ENCODE peak calls at places on chromosomes 7 and 10, in six cellular contexts. One of them, this sample, is unnamed.

GRCh38 chr7:133419036-133419435 is 166.2 kb downstream of the EXOC4 start:
- DNase-seq in brain microvascular endothelial cell: no peak
- DNase-seq in fibroblast of mammary gland: peak; percentile 42
- DNase-seq in AG09309: no peak
- DNase-seq in NB4: no peak
- DNase-seq in uterus: no peak
- DNase-seq in this sample: no peak

GRCh38 chr10:89494615-89495014 is 40.8 kb downstream of the SLC16A12 start:
- DNase-seq in AG09309: no peak
- DNase-seq in brain microvascular endothelial cell: no peak
- DNase-seq in uterus: no peak
- DNase-seq in NB4: no peak
- DNase-seq in fibroblast of mammary gland: no peak
- DNase-seq in this sample: no peak

GRCh38 chr7:74061840-74062539 is 21.6 kb upstream of the LIMK1 start:
- DNase-seq in AG09309: peak; percentile 85
- DNase-seq in brain microvascular endothelial cell: peak; percentile 93
- DNase-seq in fibroblast of mammary gland: peak; percentile 96
- DNase-seq in NB4: peak; percentile 92
- DNase-seq in uterus: peak; percentile 87
- DNase-seq in this sample: peak; percentile 56

GRCh38 chr7:101377189-101377736 is 14.6 kb downstream of the COL26A1 start:
- DNase-seq in NB4: no peak
- DNase-seq in fibroblast of mammary gland: no peak
- DNase-seq in brain microvascular endothelial cell: no peak
- DNase-seq in uterus: no peak
- DNase-seq in AG09309: no peak
- DNase-seq in this sample: no peak

GRCh38 chr7:375901-376305 is 85.9 kb downstream of the FOXL3 start:
- DNase-seq in brain microvascular endothelial cell: no peak
- DNase-seq in AG09309: no peak
- DNase-seq in uterus: no peak
- DNase-seq in fibroblast of mammary gland: no peak
- DNase-seq in NB4: no peak
- DNase-seq in this sample: no peak

GRCh38 chr10:132407846-132408278 is 10.9 kb downstream of the PWWP2B start:
- DNase-seq in brain microvascular endothelial cell: peak; percentile 31
- DNase-seq in fibroblast of mammary gland: no peak
- DNase-seq in AG09309: no peak
- DNase-seq in uterus: peak; percentile 61
- DNase-seq in NB4: peak; percentile 28
- DNase-seq in this sample: no peak

GRCh38 chr7:102306916-102307677 is 20.4 kb downstream of the SH2B2 start:
- DNase-seq in brain microvascular endothelial cell: peak; percentile 36
- DNase-seq in fibroblast of mammary gland: no peak
- DNase-seq in NB4: peak; percentile 97
- DNase-seq in uterus: no peak
- DNase-seq in AG09309: no peak
- DNase-seq in this sample: no peak

GRCh38 chr7:45035909-45036308 is 35.9 kb downstream of the CCM2 start:
- DNase-seq in uterus: no peak
- DNase-seq in brain microvascular endothelial cell: no peak
- DNase-seq in AG09309: no peak
- DNase-seq in fibroblast of mammary gland: no peak
- DNase-seq in NB4: no peak
- DNase-seq in this sample: no peak

GRCh38 chr7:147567043-147567442 is 1023.5 kb upstream of the C7orf33 start:
- DNase-seq in NB4: no peak
- DNase-seq in brain microvascular endothelial cell: no peak
- DNase-seq in AG09309: no peak
- DNase-seq in uterus: no peak
- DNase-seq in fibroblast of mammary gland: peak; percentile 30
- DNase-seq in this sample: no peak

GRCh38 chr10:689433-690226 is at the start of gene DIP2C:
- DNase-seq in uterus: peak; percentile 78
- DNase-seq in AG09309: no peak
- DNase-seq in fibroblast of mammary gland: peak; percentile 67
- DNase-seq in brain microvascular endothelial cell: peak; percentile 43
- DNase-seq in NB4: no peak
- DNase-seq in this sample: no peak

GRCh38 chr10:5968037-5968680 is 9.2 kb downstream of the IL15RA start:
- DNase-seq in AG09309: no peak
- DNase-seq in fibroblast of mammary gland: no peak
- DNase-seq in uterus: no peak
- DNase-seq in NB4: no peak
- DNase-seq in brain microvascular endothelial cell: no peak
- DNase-seq in this sample: no peak

GRCh38 chr7:133853706-133854276 is 273.3 kb upstream of the LRGUK start:
- DNase-seq in fibroblast of mammary gland: peak; percentile 69
- DNase-seq in NB4: peak; percentile 79
- DNase-seq in brain microvascular endothelial cell: peak; percentile 72
- DNase-seq in uterus: no peak
- DNase-seq in AG09309: peak; percentile 89
- DNase-seq in this sample: no peak

GRCh38 chr10:62681211-62681940 is 123.1 kb upstream of the ADO start:
- DNase-seq in brain microvascular endothelial cell: peak; percentile 6
- DNase-seq in fibroblast of mammary gland: peak; percentile 18
- DNase-seq in AG09309: no peak
- DNase-seq in NB4: peak; percentile 96
- DNase-seq in uterus: no peak
- DNase-seq in this sample: no peak

GRCh38 chr10:114982989-114983388 is 45.0 kb downstream of the TRUB1 start:
- DNase-seq in NB4: no peak
- DNase-seq in fibroblast of mammary gland: no peak
- DNase-seq in brain microvascular endothelial cell: no peak
- DNase-seq in uterus: no peak
- DNase-seq in AG09309: no peak
- DNase-seq in this sample: no peak

GRCh38 chr10:50937230-50937907 is 51.9 kb upstream of the A1CF start:
- DNase-seq in AG09309: no peak
- DNase-seq in fibroblast of mammary gland: peak; percentile 59
- DNase-seq in NB4: peak; percentile 24
- DNase-seq in brain microvascular endothelial cell: peak; percentile 45
- DNase-seq in uterus: no peak
- DNase-seq in this sample: no peak

GRCh38 chr7:155832581-155832981 is 20.3 kb upstream of the SHH start:
- DNase-seq in AG09309: no peak
- DNase-seq in NB4: no peak
- DNase-seq in brain microvascular endothelial cell: no peak
- DNase-seq in fibroblast of mammary gland: no peak
- DNase-seq in uterus: no peak
- DNase-seq in this sample: no peak

GRCh38 chr10:124534231-124534798 is 72.7 kb downstream of the LHPP start:
- DNase-seq in fibroblast of mammary gland: peak; percentile 46
- DNase-seq in AG09309: no peak
- DNase-seq in uterus: peak; percentile 55
- DNase-seq in brain microvascular endothelial cell: no peak
- DNase-seq in NB4: no peak
- DNase-seq in this sample: no peak

GRCh38 chr10:93346712-93347111 is 135.4 kb downstream of the MYOF start:
- DNase-seq in AG09309: no peak
- DNase-seq in fibroblast of mammary gland: peak; percentile 16
- DNase-seq in brain microvascular endothelial cell: no peak
- DNase-seq in uterus: no peak
- DNase-seq in NB4: peak; percentile 41
- DNase-seq in this sample: no peak

GRCh38 chr7:151834281-151835035 is 42.5 kb downstream of the PRKAG2 start:
- DNase-seq in AG09309: no peak
- DNase-seq in fibroblast of mammary gland: no peak
- DNase-seq in uterus: no peak
- DNase-seq in NB4: no peak
- DNase-seq in brain microvascular endothelial cell: no peak
- DNase-seq in this sample: no peak

GRCh38 chr10:17038627-17039026 is 91.0 kb downstream of the CUBN start:
- DNase-seq in brain microvascular endothelial cell: no peak
- DNase-seq in NB4: no peak
- DNase-seq in uterus: peak; percentile 85
- DNase-seq in AG09309: peak; percentile 71
- DNase-seq in fibroblast of mammary gland: peak; percentile 97
- DNase-seq in this sample: no peak

GRCh38 chr10:21110358-21110757 is 213.2 kb upstream of the NEBL start:
- DNase-seq in fibroblast of mammary gland: no peak
- DNase-seq in uterus: no peak
- DNase-seq in NB4: no peak
- DNase-seq in brain microvascular endothelial cell: no peak
- DNase-seq in AG09309: no peak
- DNase-seq in this sample: no peak

GRCh38 chr10:21519981-21520436 is 5.5 kb downstream of the SKIDA1 start:
- DNase-seq in NB4: no peak
- DNase-seq in uterus: no peak
- DNase-seq in AG09309: no peak
- DNase-seq in brain microvascular endothelial cell: peak; percentile 70
- DNase-seq in fibroblast of mammary gland: peak; percentile 82
- DNase-seq in this sample: no peak

GRCh38 chr7:139658919-139659675 is 118.7 kb downstream of the HIPK2 start:
- DNase-seq in brain microvascular endothelial cell: no peak
- DNase-seq in fibroblast of mammary gland: no peak
- DNase-seq in NB4: no peak
- DNase-seq in uterus: no peak
- DNase-seq in AG09309: no peak
- DNase-seq in this sample: no peak

GRCh38 chr10:93514496-93514895 is 18.1 kb downstream of the CEP55 start:
- DNase-seq in NB4: no peak
- DNase-seq in uterus: no peak
- DNase-seq in brain microvascular endothelial cell: no peak
- DNase-seq in fibroblast of mammary gland: no peak
- DNase-seq in AG09309: no peak
- DNase-seq in this sample: no peak

GRCh38 chr7:117385340-117386124 is 41.8 kb downstream of the ASZ1 start:
- DNase-seq in uterus: no peak
- DNase-seq in NB4: peak; percentile 28
- DNase-seq in AG09309: peak; percentile 14
- DNase-seq in brain microvascular endothelial cell: no peak
- DNase-seq in fibroblast of mammary gland: peak; percentile 54
- DNase-seq in this sample: no peak

GRCh38 chr10:15824498-15824897 is 35.8 kb downstream of the MINDY3 start:
- DNase-seq in AG09309: no peak
- DNase-seq in brain microvascular endothelial cell: no peak
- DNase-seq in uterus: no peak
- DNase-seq in NB4: peak; percentile 2
- DNase-seq in fibroblast of mammary gland: peak; percentile 39
- DNase-seq in this sample: no peak

GRCh38 chr10:101851411-101852116 is 8.0 kb upstream of the KCNIP2 start:
- DNase-seq in fibroblast of mammary gland: peak; percentile 23
- DNase-seq in AG09309: no peak
- DNase-seq in uterus: no peak
- DNase-seq in NB4: no peak
- DNase-seq in brain microvascular endothelial cell: no peak
- DNase-seq in this sample: no peak

GRCh38 chr10:28715757-28716156 is 38.4 kb downstream of the BAMBI start:
- DNase-seq in uterus: no peak
- DNase-seq in AG09309: no peak
- DNase-seq in fibroblast of mammary gland: no peak
- DNase-seq in NB4: no peak
- DNase-seq in brain microvascular endothelial cell: no peak
- DNase-seq in this sample: no peak

GRCh38 chr7:84394219-84394618 is 199.6 kb upstream of the SEMA3A start:
- DNase-seq in fibroblast of mammary gland: no peak
- DNase-seq in NB4: no peak
- DNase-seq in uterus: no peak
- DNase-seq in brain microvascular endothelial cell: no peak
- DNase-seq in AG09309: no peak
- DNase-seq in this sample: no peak

GRCh38 chr7:24290004-24290641 is 6.1 kb downstream of the NPY start:
- DNase-seq in fibroblast of mammary gland: peak; percentile 62
- DNase-seq in uterus: no peak
- DNase-seq in brain microvascular endothelial cell: peak; percentile 12
- DNase-seq in AG09309: peak; percentile 1
- DNase-seq in NB4: peak; percentile 87
- DNase-seq in this sample: no peak
- TF ChIP-seq CTCF in fibroblast of mammary gland: peak; percentile 26
- TF ChIP-seq CTCF in uterus: no peak
- TF ChIP-seq CTCF in brain microvascular endothelial cell: peak; percentile 60
- TF ChIP-seq CTCF in AG09309: peak; percentile 32
- TF ChIP-seq CTCF in NB4: peak; percentile 50
- TF ChIP-seq CTCF in this sample: no peak

GRCh38 chr10:69801094-69801433 is 642 bp upstream of the COL13A1 start:
- DNase-seq in uterus: no peak
- DNase-seq in brain microvascular endothelial cell: peak; percentile 58
- DNase-seq in fibroblast of mammary gland: peak; percentile 34
- DNase-seq in AG09309: no peak
- DNase-seq in NB4: peak; percentile 68
- DNase-seq in this sample: no peak
- TF ChIP-seq CTCF in uterus: peak; percentile 17
- TF ChIP-seq CTCF in brain microvascular endothelial cell: peak; percentile 80
- TF ChIP-seq CTCF in fibroblast of mammary gland: peak; percentile 48
- TF ChIP-seq CTCF in AG09309: peak; percentile 81
- TF ChIP-seq CTCF in NB4: peak; percentile 63
- TF ChIP-seq CTCF in this sample: no peak

GRCh38 chr10:130254168-130255061 is 118.2 kb downstream of the GLRX3 start:
- DNase-seq in uterus: no peak
- DNase-seq in NB4: peak; percentile 14
- DNase-seq in AG09309: no peak
- DNase-seq in brain microvascular endothelial cell: no peak
- DNase-seq in fibroblast of mammary gland: no peak
- DNase-seq in this sample: no peak
- TF ChIP-seq CTCF in uterus: no peak
- TF ChIP-seq CTCF in NB4: no peak
- TF ChIP-seq CTCF in AG09309: no peak
- TF ChIP-seq CTCF in brain microvascular endothelial cell: no peak
- TF ChIP-seq CTCF in fibroblast of mammary gland: no peak
- TF ChIP-seq CTCF in this sample: no peak

DNA sequence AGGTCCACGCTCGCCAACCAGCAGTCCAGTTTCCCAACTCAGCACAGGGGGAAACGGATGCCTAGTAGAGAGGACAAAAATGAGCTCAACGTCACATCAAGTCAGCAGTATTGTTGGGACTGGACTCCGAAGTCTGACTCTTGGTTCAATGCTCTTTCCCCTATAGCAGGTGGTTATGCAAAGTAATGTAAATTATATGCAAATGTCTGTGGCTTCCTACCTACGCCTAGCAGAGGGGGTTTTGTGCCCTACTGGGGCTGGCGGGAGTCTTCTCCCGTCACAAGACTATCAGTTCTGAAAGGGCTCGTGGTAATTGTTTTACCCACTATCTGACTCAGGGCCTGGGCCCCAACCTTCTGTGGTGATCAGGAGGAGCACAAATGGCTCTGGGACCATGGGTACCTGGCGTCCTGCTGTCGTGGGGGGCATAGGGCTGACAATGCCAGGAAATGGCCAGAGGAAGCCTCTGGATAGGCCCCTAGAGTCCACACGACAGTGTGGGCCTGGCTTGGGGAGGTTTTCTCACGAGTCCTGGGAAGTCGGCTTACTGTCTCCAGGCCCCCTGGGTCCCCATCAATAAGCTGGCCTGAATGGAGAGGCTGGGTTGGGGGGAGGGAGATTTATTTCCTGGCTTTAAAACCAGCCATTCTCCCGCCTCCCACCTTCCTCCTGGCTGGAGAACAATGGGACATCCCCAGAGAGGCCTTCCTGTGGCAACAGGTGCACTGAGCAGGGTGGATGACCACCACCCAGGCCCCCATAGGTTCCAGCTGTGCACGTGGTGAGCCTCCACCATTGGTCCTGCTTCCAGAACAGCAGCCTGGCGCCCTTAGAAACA is 41.8 kb downstream of the UNC5B start:
- DNase-seq in brain microvascular endothelial cell: no peak
- DNase-seq in AG09309: no peak
- DNase-seq in uterus: no peak
- DNase-seq in NB4: no peak
- DNase-seq in fibroblast of mammary gland: no peak
- DNase-seq in this sample: no peak
- TF ChIP-seq CTCF in brain microvascular endothelial cell: no peak
- TF ChIP-seq CTCF in AG09309: no peak
- TF ChIP-seq CTCF in uterus: no peak
- TF ChIP-seq CTCF in NB4: no peak
- TF ChIP-seq CTCF in fibroblast of mammary gland: no peak
- TF ChIP-seq CTCF in this sample: no peak